ENCODE peak calls at places on chromosomes 2 and 18, in eight cellular contexts. G is activated CD4-positive, CD25-positive, alpha-beta regulatory T cell treated with anti-CD3 and anti-CD28 coated beads, Interleukin-2, amount 50 U/mL, for 16 hours; M is Peyer's patch; K is activated CD8-positive, alpha-beta memory T cell treated with anti-CD3 and anti-CD28 coated beads, Interleukin-2, amount 50 U/mL, for 48 hours; T is psoas muscle; S is AG04450; E is RWPE1; D is NCI-H146. R is an unnamed sample.

GRCh38 chr2:234273887-234274584 is 222.8 kb downstream of the ARL4C start:
- DNase-seq in K (peak; percentile 53), M (peak; percentile 45), S (no peak), G (no peak), T (no peak), E (no peak), D (no peak), R (no peak)

GRCh38 chr2:145416640-145417039 is 896.7 kb upstream of the ZEB2 start:
- DNase-seq in D (no peak), T (no peak), K (no peak), E (no peak), G (no peak), S (no peak), M (no peak), R (no peak)

GRCh38 chr18:1094408-1094807 is 189.7 kb downstream of the ADCYAP1 start:
- DNase-seq in T (no peak), M (no peak), G (no peak), E (peak; percentile 69), S (no peak), D (no peak), K (no peak), R (no peak)

GRCh38 chr2:58925676-58926081 is 684.6 kb upstream of the FANCL start:
- DNase-seq in E (no peak), K (no peak), G (no peak), S (no peak), D (no peak), T (no peak), M (no peak), R (no peak)

GRCh38 chr2:166350525-166350924 is 25.2 kb downstream of the SCN9A start:
- DNase-seq in D (no peak), E (no peak), M (no peak), T (no peak), K (no peak), S (no peak), G (no peak), R (no peak)

GRCh38 chr2:26471278-26471677 is 6.6 kb downstream of the OTOF start:
- DNase-seq in M (no peak), K (no peak), T (no peak), S (no peak), G (no peak), E (no peak), D (peak; percentile 14), R (no peak)

GRCh38 chr2:166700079-166700478 is 188.2 kb upstream of the XIRP2 start:
- DNase-seq in M (no peak), K (no peak), T (no peak), S (no peak), D (no peak), E (no peak), G (no peak), R (no peak)

GRCh38 chr18:9178557-9178956 is 42.0 kb downstream of the ANKRD12 start:
- DNase-seq in T (no peak), E (no peak), S (no peak), M (no peak), G (no peak), K (no peak), D (no peak), R (no peak)

GRCh38 chr2:139033300-139033699 is 253.1 kb upstream of the NXPH2 start:
- DNase-seq in M (no peak), E (peak; percentile 5), G (no peak), T (no peak), D (no peak), S (no peak), K (no peak), R (no peak)

GRCh38 chr18:6368017-6368416 is 46.7 kb downstream of the L3MBTL4 start:
- DNase-seq in T (no peak), M (no peak), D (no peak), G (no peak), S (no peak), E (no peak), K (no peak), R (no peak)

GRCh38 chr2:20584045-20584636 is 66.8 kb downstream of the HS1BP3 start:
- DNase-seq in S (peak; percentile 49), T (peak; percentile 42), K (no peak), D (no peak), M (no peak), G (no peak), E (no peak), R (no peak)

GRCh38 chr2:175439416-175439815 is 257.9 kb upstream of the ATP5MC3 start:
- DNase-seq in M (no peak), T (no peak), G (no peak), S (no peak), D (peak; percentile 70), K (no peak), E (no peak), R (no peak)

GRCh38 chr2:42028571-42029148 is 19.2 kb upstream of the PKDCC start:
- DNase-seq in T (peak; percentile 71), M (no peak), K (no peak), G (no peak), D (no peak), S (no peak), E (no peak), R (no peak)

GRCh38 chr2:41698787-41699422 is 348.9 kb upstream of the PKDCC start:
- DNase-seq in M (no peak), D (peak; percentile 83), S (no peak), T (peak; percentile 55), G (no peak), K (no peak), E (no peak), R (no peak)

GRCh38 chr2:176521860-176522259 is 252.6 kb downstream of the MTX2 start:
- DNase-seq in G (no peak), M (no peak), K (no peak), D (no peak), T (no peak), S (no peak), E (no peak), R (no peak)

GRCh38 chr2:54261537-54261936 is 5.5 kb upstream of the TSPYL6 start:
- DNase-seq in T (no peak), M (no peak), S (no peak), K (no peak), G (no peak), E (no peak), D (no peak), R (no peak)

GRCh38 chr2:192657364-192657763 is 462.6 kb upstream of the TMEFF2 start:
- DNase-seq in E (no peak), K (no peak), G (no peak), M (no peak), D (peak; percentile 83), T (no peak), S (no peak), R (no peak)

GRCh38 chr2:61937881-61938280 is 32.4 kb downstream of the COMMD1 start:
- DNase-seq in E (no peak), T (no peak), K (no peak), G (no peak), M (no peak), S (no peak), D (peak; percentile 5), R (no peak)

GRCh38 chr2:43569921-43570320 is 25.9 kb downstream of the THADA start:
- DNase-seq in G (no peak), S (no peak), D (no peak), K (no peak), M (no peak), T (no peak), E (no peak), R (no peak)

GRCh38 chr2:234290671-234291070 is 206.2 kb downstream of the ARL4C start:
- DNase-seq in E (no peak), G (peak; percentile 66), T (no peak), K (peak; percentile 77), S (no peak), D (no peak), M (peak; percentile 88), R (no peak)

GRCh38 chr2:62415019-62415431 is 91.0 kb downstream of the TMEM17 start:
- DNase-seq in S (no peak), K (no peak), G (no peak), M (no peak), E (no peak), D (no peak), T (no peak), R (no peak)

GRCh38 chr2:70678576-70679143 is 89.3 kb downstream of the ADD2 start:
- DNase-seq in G (no peak), E (no peak), S (no peak), D (no peak), K (peak; percentile 29), M (no peak), T (no peak), R (no peak)

GRCh38 chr2:215657844-215658243 is 222.0 kb upstream of the FN1 start:
- DNase-seq in K (no peak), D (no peak), S (peak; percentile 97), G (no peak), T (no peak), E (peak; percentile 25), M (no peak), R (no peak)

GRCh38 chr2:236545248-236545658 is 24.4 kb upstream of the ACKR3 start:
- DNase-seq in T (no peak), D (no peak), K (no peak), S (no peak), M (no peak), E (no peak), G (no peak), R (no peak)

GRCh38 chr18:62325806-62326645 is 916 bp downstream of the TNFRSF11A start:
- DNase-seq in G (no peak), S (no peak), D (peak; percentile 84), E (peak; percentile 13), K (peak; percentile 76), T (no peak), M (no peak), R (no peak)